ENCODE peak calls at places on chromosomes 2 and 18, in five cellular contexts. Z, F, I, D and O are unnamed samples.

GRCh38 chr2:140808816-140809215 is 1322.0 kb downstream of the LRP1B start:
- DNase-seq in F (no peak), I (no peak), D (no peak), Z (no peak), O (peak)

GRCh38 chr2:13654416-13654815 is 937.7 kb downstream of the TRIB2 start:
- DNase-seq in D (no peak), F (no peak), Z (no peak), I (no peak), O (no peak)

GRCh38 chr18:78664851-78665250 is 314.8 kb upstream of the SALL3 start:
- DNase-seq in I (no peak), Z (no peak), F (no peak), D (no peak), O (no peak)

GRCh38 chr2:121151311-121152109 is 133.5 kb downstream of the TFCP2L1 start:
- DNase-seq in I (no peak), Z (peak), F (no peak), D (peak), O (no peak)

GRCh38 chr18:63860536-63860930 is 27.0 kb upstream of the SERPINB2 start:
- DNase-seq in Z (no peak), F (no peak), I (no peak), D (no peak), O (no peak)

GRCh38 chr2:226802573-226802972 is 3.0 kb upstream of the IRS1 start:
- DNase-seq in D (peak), I (peak), Z (peak), F (no peak), O (peak)

GRCh38 chr2:113826346-113827285 is 63.3 kb upstream of the ACTR3 start:
- DNase-seq in F (no peak), D (no peak), Z (no peak), I (peak), O (no peak)

GRCh38 chr2:27752551-27753237 is 18.8 kb upstream of the MRPL33 start:
- DNase-seq in F (no peak), D (peak), I (peak), Z (peak), O (peak)

GRCh38 chr2:233501198-233502076 is 65.1 kb downstream of the USP40 start:
- DNase-seq in I (no peak), F (no peak), Z (no peak), D (no peak), O (peak)

GRCh38 chr18:22783245-22783644 is 149.9 kb upstream of the RBBP8 start:
- DNase-seq in F (no peak), Z (no peak), D (no peak), I (no peak), O (no peak)

GRCh38 chr18:31185551-31185950 is 22.9 kb upstream of the DSC1 start:
- DNase-seq in F (no peak), I (peak), Z (no peak), D (no peak), O (no peak)

GRCh38 chr18:71114550-71115210 is 825.8 kb downstream of the SOCS6 start:
- DNase-seq in F (no peak), I (no peak), Z (no peak), D (no peak), O (no peak)